ENCODE peak calls at places on chromosomes 16 and 17, in seven cellular contexts. R is neural progenitor cell, Q is astrocyte of the spinal cord, K is colonic mucosa, H is AG04450, U is cardiac muscle cell, L is cardiac fibroblast. T is an unnamed sample.

GRCh38 chr17:73604476-73604875 is 39.8 kb downstream of the SDK2 start:
- DNase-seq in R (no peak), Q (no peak), K (no peak), H (no peak), U (no peak), L (no peak), T (no peak)

GRCh38 chr17:77328823-77329740 is 188.3 kb downstream of the SEC14L1 start:
- DNase-seq in R (no peak), Q (no peak), K (peak), H (no peak), U (no peak), L (no peak), T (no peak)

GRCh38 chr17:700504-701094 is 14.0 kb downstream of the VPS53 start:
- DNase-seq in R (peak), Q (peak), K (no peak), H (no peak), U (peak), L (peak), T (no peak)

GRCh38 chr17:66509913-66510312 is 207.5 kb downstream of the PRKCA start:
- DNase-seq in R (no peak), Q (no peak), K (no peak), H (no peak), U (no peak), L (no peak), T (no peak)

GRCh38 chr16:87582221-87582965 is 19.9 kb upstream of the JPH3 start:
- DNase-seq in R (peak), Q (peak), K (peak), H (no peak), U (peak), L (peak), T (no peak)

GRCh38 chr17:82972836-82973372 is 106.5 kb upstream of the METRNL start:
- DNase-seq in R (no peak), Q (no peak), K (no peak), H (no peak), U (no peak), L (no peak), T (no peak)

GRCh38 chr17:73841431-73842060 is 197.3 kb upstream of the SDK2 start:
- DNase-seq in R (peak), Q (no peak), K (no peak), H (no peak), U (peak), L (no peak), T (peak)

GRCh38 chr16:57053206-57053605 is 39.2 kb upstream of the CPNE2 start:
- DNase-seq in R (no peak), Q (no peak), K (no peak), H (no peak), U (no peak), L (no peak), T (no peak)

GRCh38 chr16:69324585-69325253 is 5.7 kb downstream of the PDF start:
- DNase-seq in R (no peak), Q (no peak), K (no peak), H (no peak), U (no peak), L (no peak), T (no peak)

GRCh38 chr16:57318240-57318970 is 33.9 kb upstream of the PLLP start:
- DNase-seq in R (peak), Q (peak), K (no peak), H (no peak), U (no peak), L (no peak), T (no peak)

GRCh38 chr17:59743842-59744241 is 36.4 kb downstream of the VMP1 start:
- DNase-seq in R (no peak), Q (no peak), K (no peak), H (no peak), U (no peak), L (no peak), T (no peak)

GRCh38 chr17:69874220-69874670 is 200.8 kb upstream of the KCNJ16 start:
- DNase-seq in R (peak), Q (peak), K (no peak), H (no peak), U (peak), L (peak), T (no peak)

GRCh38 chr17:81009124-81009523 is 17.5 kb downstream of the CHMP6 start:
- DNase-seq in R (no peak), Q (no peak), K (no peak), H (no peak), U (no peak), L (no peak), T (no peak)

GRCh38 chr17:63458478-63458877 is 12.4 kb upstream of the CYB561 start:
- DNase-seq in R (peak), Q (no peak), K (no peak), H (no peak), U (no peak), L (no peak), T (no peak)

GRCh38 chr17:51185763-51186332 is 19.6 kb downstream of the NME2 start:
- DNase-seq in R (no peak), Q (no peak), K (no peak), H (no peak), U (no peak), L (no peak), T (no peak)

GRCh38 chr16:85755929-85756768 is 5.3 kb upstream of the C16orf74 start:
- DNase-seq in R (no peak), Q (peak), K (no peak), H (no peak), U (no peak), L (no peak), T (no peak)

GRCh38 chr16:83606486-83607030 is 201.2 kb upstream of the HSBP1 start:
- DNase-seq in R (no peak), Q (no peak), K (peak), H (no peak), U (no peak), L (no peak), T (no peak)

GRCh38 chr17:73591278-73592078 is 52.8 kb downstream of the SDK2 start:
- DNase-seq in R (no peak), Q (no peak), K (no peak), H (no peak), U (no peak), L (no peak), T (no peak)

GRCh38 chr16:46789075-46789474 is 40.9 kb upstream of the MYLK3 start:
- DNase-seq in R (no peak), Q (no peak), K (no peak), H (no peak), U (no peak), L (no peak), T (no peak)

GRCh38 chr16:89355036-89355435 is 135.3 kb downstream of the ANKRD11 start:
- DNase-seq in R (no peak), Q (no peak), K (no peak), H (no peak), U (no peak), L (no peak), T (no peak)

GRCh38 chr16:66503030-66503429 is 46.9 kb downstream of the TK2 start:
- DNase-seq in R (no peak), Q (no peak), K (no peak), H (no peak), U (no peak), L (no peak), T (no peak)

GRCh38 chr17:9900744-9901143 is 4.3 kb downstream of the RCVRN start:
- DNase-seq in R (no peak), Q (peak), K (no peak), H (no peak), U (peak), L (no peak), T (no peak)

GRCh38 chr16:35102780-35103403 is 1643.5 kb downstream of the TP53TG3F start:
- DNase-seq in R (no peak), Q (no peak), K (no peak), H (no peak), U (no peak), L (no peak), T (no peak)

GRCh38 chr17:77958716-77959215 is 263 bp downstream of the TNRC6C start:
- DNase-seq in R (no peak), Q (no peak), K (no peak), H (no peak), U (peak), L (no peak), T (no peak)

GRCh38 chr16:11084484-11085024 is 140.2 kb downstream of the CLEC16A start:
- DNase-seq in R (no peak), Q (peak), K (no peak), H (no peak), U (peak), L (peak), T (no peak)

GRCh38 chr17:60695960-60696359 is 18.3 kb downstream of the BCAS3 start:
- DNase-seq in R (no peak), Q (no peak), K (no peak), H (no peak), U (no peak), L (peak), T (no peak)

GRCh38 chr16:2991566-2992261 is 11.5 kb upstream of the PKMYT1 start:
- DNase-seq in R (no peak), Q (no peak), K (peak), H (no peak), U (no peak), L (no peak), T (no peak)

GRCh38 chr17:69539781-69540319 is 125.4 kb downstream of the MAP2K6 start:
- DNase-seq in R (no peak), Q (peak), K (peak), H (peak), U (peak), L (peak), T (no peak)

GRCh38 chr16:88566158-88566557 is 4.0 kb upstream of the ZC3H18 start:
- DNase-seq in R (no peak), Q (peak), K (no peak), H (peak), U (peak), L (peak), T (no peak)

GRCh38 chr16:79132745-79133144 is 467.8 kb downstream of the MAF start:
- DNase-seq in R (no peak), Q (no peak), K (peak), H (no peak), U (no peak), L (no peak), T (no peak)

GRCh38 chr17:82298538-82299421 is 18.6 kb downstream of the CD7 start:
- DNase-seq in R (no peak), Q (no peak), K (no peak), H (no peak), U (no peak), L (no peak), T (no peak)

GRCh38 chr16:14211856-14212543 is 140.9 kb downstream of the MRTFB start:
- DNase-seq in R (no peak), Q (no peak), K (no peak), H (no peak), U (no peak), L (peak), T (no peak)

GRCh38 chr16:50137268-50137667 is 15.8 kb upstream of the TENT4B start:
- DNase-seq in R (no peak), Q (no peak), K (no peak), H (no peak), U (no peak), L (no peak), T (no peak)

GRCh38 chr17:38691154-38691553 is 13.9 kb upstream of the MLLT6 start:
- DNase-seq in R (no peak), Q (no peak), K (no peak), H (no peak), U (no peak), L (no peak), T (no peak)

GRCh38 chr17:82823004-82823403 is 16.8 kb downstream of the ZNF750 start:
- DNase-seq in R (peak), Q (no peak), K (no peak), H (no peak), U (no peak), L (no peak), T (peak)

GRCh38 chr17:32854177-32854576 is 22.7 kb downstream of the MYO1D start:
- DNase-seq in R (no peak), Q (no peak), K (no peak), H (no peak), U (no peak), L (peak), T (no peak)

GRCh38 chr16:1367486-1368174 is 15.9 kb downstream of the GNPTG start:
- DNase-seq in R (no peak), Q (no peak), K (no peak), H (no peak), U (no peak), L (no peak), T (no peak)

GRCh38 chr16:69830534-69831211 is 68.5 kb downstream of the WWP2 start:
- DNase-seq in R (no peak), Q (no peak), K (no peak), H (no peak), U (no peak), L (no peak), T (no peak)

GRCh38 chr16:57306676-57307341 is 22.3 kb upstream of the PLLP start:
- DNase-seq in R (no peak), Q (no peak), K (no peak), H (no peak), U (no peak), L (no peak), T (no peak)

DNA sequence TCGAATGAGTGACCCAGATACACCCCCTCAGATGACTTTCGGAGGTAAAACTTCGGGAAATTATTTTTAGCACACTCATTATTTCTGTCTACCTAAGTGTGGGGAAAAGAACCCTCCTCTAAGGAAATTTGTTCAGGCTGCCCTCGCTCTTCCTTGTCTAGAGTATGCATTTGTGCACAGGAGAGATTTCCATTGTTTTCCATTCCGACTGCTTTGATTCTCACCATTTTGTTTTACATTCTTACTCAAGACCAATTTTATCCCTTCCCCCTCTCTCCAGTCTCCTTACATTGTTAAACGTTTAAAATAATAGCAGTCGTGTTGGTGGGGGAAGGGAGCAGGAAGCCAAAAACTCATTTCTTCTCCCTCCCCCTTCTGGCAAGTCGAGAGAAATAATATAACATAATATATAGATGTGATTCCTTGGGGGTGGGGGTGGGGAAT is 1.5 kb upstream of the CHD3 start:
- DNase-seq in R (peak), Q (no peak), K (no peak), H (no peak), U (no peak), L (no peak), T (no peak)
- TF ChIP-seq CTCF in R (no peak), Q (no peak), K (no peak), H (peak), U (no peak), L (no peak), T (no peak)

DNA sequence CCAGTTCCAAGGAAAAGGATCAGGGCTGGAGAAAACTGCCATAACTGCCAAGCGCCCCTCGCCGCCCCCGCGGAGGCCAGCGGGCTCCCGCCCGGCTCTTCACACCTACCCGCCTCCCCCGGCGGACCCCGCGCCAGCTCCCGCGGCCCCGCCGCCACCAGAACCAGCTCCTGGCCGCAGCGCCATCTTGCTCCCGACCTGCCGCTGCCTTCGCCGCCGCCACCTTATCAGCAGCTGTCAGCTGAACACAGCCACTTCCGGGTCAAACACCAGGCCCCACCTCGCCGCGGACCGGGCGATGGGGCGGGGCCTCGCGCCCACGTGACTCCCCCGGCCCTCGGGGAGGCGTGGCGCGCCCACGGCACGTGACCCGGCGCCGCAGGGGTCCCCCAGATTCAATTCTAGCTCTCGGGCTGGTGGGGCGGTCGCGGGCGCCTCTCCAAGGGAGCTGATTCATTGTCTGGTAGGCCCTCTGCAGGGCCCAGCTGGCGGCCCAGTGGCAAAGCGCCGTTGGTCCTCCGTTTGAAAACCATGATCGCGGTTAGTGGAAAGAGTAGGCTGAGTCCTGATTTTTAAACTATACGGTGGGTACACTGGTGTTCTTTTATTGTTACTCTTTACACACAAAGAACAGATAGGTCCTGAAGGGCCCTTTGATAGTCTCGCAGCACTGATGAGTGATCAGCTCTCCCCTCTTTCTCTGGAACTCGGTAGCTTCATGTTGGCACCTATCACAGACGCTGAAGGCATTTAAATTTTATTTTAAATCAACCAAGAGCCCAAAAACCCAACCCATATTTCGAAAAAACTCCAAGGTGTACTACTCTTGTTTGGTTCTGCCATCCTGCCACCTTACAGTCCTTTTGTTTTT is at the start of gene SYNRG:
- DNase-seq in R (peak), Q (peak), K (peak), H (peak), U (peak), L (peak), T (peak)
- TF ChIP-seq CTCF in R (peak), Q (peak), K (peak), H (peak), U (peak), L (peak), T (no peak)

GRCh38 chr16:4338125-4338582 is 13.0 kb downstream of the PAM16 start:
- DNase-seq in R (no peak), Q (no peak), K (no peak), H (no peak), U (no peak), L (no peak), T (no peak)
- TF ChIP-seq CTCF in R (no peak), Q (no peak), K (no peak), H (peak), U (peak), L (no peak), T (no peak)

DNA sequence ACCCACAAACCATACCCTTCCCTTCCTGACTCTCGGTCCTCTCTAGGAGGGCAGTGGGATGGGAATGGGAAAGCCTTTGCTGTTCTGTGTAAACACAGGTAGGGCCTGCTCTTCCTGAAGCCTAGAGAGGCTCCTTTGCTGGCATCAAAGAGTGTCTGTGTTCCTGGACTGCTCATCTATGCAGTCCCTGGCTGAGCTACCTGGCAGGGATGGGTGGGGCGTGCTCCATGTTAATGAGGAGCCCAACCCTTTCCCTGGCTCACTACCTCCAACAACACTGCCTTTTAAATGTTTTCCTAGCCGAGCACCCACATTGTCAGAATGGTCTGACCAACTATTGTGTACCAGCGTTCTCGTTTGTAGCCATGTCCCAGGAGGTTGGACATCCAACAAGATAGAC is 26.6 kb upstream of the NAGLU start:
- DNase-seq in R (no peak), Q (no peak), K (peak), H (no peak), U (no peak), L (no peak), T (no peak)
- TF ChIP-seq CTCF in R (no peak), Q (no peak), K (no peak), H (no peak), U (no peak), L (no peak), T (no peak)

DNA sequence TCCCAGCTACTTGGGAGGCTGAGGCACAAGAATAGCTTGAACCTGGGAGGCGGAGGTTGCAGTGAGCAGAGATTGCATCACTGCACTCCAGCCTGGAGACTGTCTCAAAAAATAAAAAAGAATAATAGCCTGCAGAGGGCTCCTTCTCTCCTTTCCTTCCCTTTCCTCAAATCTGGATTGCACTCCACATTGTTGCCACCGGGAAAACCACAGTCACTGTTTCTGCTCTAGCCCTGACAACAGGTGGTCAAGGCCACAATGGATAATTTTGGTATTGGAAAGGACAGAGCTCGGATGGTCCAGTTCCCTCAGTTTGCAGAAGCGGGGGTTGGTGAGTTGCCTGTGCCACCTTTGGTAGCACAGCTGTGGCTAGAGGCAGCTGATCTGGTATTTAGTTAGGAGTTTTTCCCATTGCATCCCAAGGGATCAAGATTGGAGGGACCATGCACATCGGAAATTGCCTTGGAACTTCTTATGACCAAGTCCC is 44.7 kb upstream of the PRSS54 start:
- DNase-seq in R (peak), Q (peak), K (no peak), H (no peak), U (peak), L (peak), T (peak)
- TF ChIP-seq CTCF in R (peak), Q (peak), K (no peak), H (peak), U (peak), L (peak), T (peak)

GRCh38 chr17:40290629-40291296 is 3.1 kb downstream of the CDC6 start:
- DNase-seq in R (peak), Q (peak), K (peak), H (peak), U (peak), L (peak), T (peak)
- TF ChIP-seq CTCF in R (peak), Q (peak), K (peak), H (peak), U (peak), L (peak), T (peak)

GRCh38 chr17:8254881-8255280 is 5.8 kb downstream of the PFAS start:
- DNase-seq in R (no peak), Q (no peak), K (no peak), H (no peak), U (no peak), L (no peak), T (no peak)

GRCh38 chr17:8256691-8257090 is 7.6 kb downstream of the PFAS start:
- DNase-seq in R (no peak), Q (no peak), K (no peak), H (no peak), U (no peak), L (no peak), T (no peak)

GRCh38 chr17:8256291-8256690 is 7.2 kb downstream of the PFAS start:
- DNase-seq in R (no peak), Q (no peak), K (no peak), H (no peak), U (no peak), L (no peak), T (no peak)

GRCh38 chr17:8255499-8255898 is 6.4 kb downstream of the PFAS start:
- DNase-seq in R (no peak), Q (no peak), K (no peak), H (no peak), U (no peak), L (no peak), T (no peak)

DNA sequence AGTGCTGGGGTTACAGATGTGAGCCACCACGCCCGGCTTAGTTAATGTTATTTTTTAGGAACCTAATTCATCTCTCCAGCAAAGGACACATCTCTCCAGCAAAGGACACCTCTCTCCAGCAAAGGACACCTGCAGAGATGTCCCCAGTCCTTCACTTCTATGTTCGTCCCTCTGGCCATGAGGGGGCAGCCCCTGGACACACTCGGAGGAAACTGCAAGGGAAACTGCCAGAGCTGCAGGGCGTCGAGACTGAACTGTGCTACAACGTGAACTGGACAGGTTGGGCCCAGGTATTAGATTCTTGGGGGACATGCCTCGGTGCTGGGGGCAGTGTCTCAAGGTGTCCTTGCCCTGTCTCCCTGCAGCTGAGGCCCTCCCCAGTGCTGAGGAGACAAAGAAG is 4.7 kb downstream of the PFAS start:
- DNase-seq in R (peak), Q (peak), K (peak), H (no peak), U (peak), L (peak), T (peak)
- TF ChIP-seq CTCF in R (peak), Q (peak), K (peak), H (peak), U (peak), L (peak), T (no peak)

GRCh38 chr17:33854596-33854995 is 400.5 kb upstream of the CCL2 start:
- DNase-seq in R (no peak), Q (no peak), K (no peak), H (no peak), U (no peak), L (no peak), T (no peak)
- TF ChIP-seq CTCF in R (no peak), Q (no peak), K (no peak), H (no peak), U (no peak), L (no peak), T (no peak)